ENCODE peak calls at places on chromosome 12, in nine cellular contexts. P is fibroblast of pulmonary artery, K is choroid plexus epithelial cell, V is ovary, H is mucosa of descending colon, W is IMR-90, Q is cardiac fibroblast, R is right atrium auricular region, T is prostate gland. C is an unnamed sample.
A peak's percentile ranks its signal among the peaks of the same experiment; 100 is the strongest.

GRCh38 chr12:56979628-56980027 is 22.2 kb upstream of the RDH16 start:
- DNase-seq in P (no peak), K (no peak), V (no peak), H (no peak), W (no peak), Q (no peak), R (no peak), T (no peak), C (no peak)

GRCh38 chr12:32292175-32292574 is 107.2 kb upstream of the FGD4 start:
- DNase-seq in P (no peak), K (no peak), V (no peak), H (no peak), W (no peak), Q (no peak), R (no peak), T (no peak), C (no peak)

GRCh38 chr12:119247007-119247719 is 68.4 kb downstream of the HSPB8 start:
- DNase-seq in P (no peak), K (no peak), V (no peak), H (no peak), W (no peak), Q (no peak), R (no peak), T (no peak), C (no peak)

GRCh38 chr12:1918081-1918874 is at the start of gene CACNA2D4:
- DNase-seq in P (no peak), K (no peak), V (no peak), H (no peak), W (no peak), Q (no peak), R (peak; percentile 49), T (no peak), C (no peak)

GRCh38 chr12:26185532-26186320 is 9.6 kb upstream of the SSPN start:
- DNase-seq in P (no peak), K (no peak), V (no peak), H (no peak), W (no peak), Q (no peak), R (no peak), T (no peak), C (no peak)

GRCh38 chr12:1643056-1643455 is 14.0 kb downstream of the WNT5B start:
- DNase-seq in P (no peak), K (no peak), V (no peak), H (no peak), W (no peak), Q (no peak), R (no peak), T (no peak), C (no peak)

GRCh38 chr12:44286336-44286735 is 450.5 kb downstream of the TMEM117 start:
- DNase-seq in P (peak; percentile 12), K (no peak), V (no peak), H (no peak), W (peak; percentile 35), Q (no peak), R (no peak), T (no peak), C (no peak)

GRCh38 chr12:2813573-2814185 is 1.2 kb downstream of the ITFG2 start:
- DNase-seq in P (peak; percentile 75), K (peak; percentile 85), V (no peak), H (no peak), W (peak; percentile 69), Q (peak; percentile 83), R (no peak), T (peak; percentile 36), C (no peak)

GRCh38 chr12:114479831-114480230 is 73.9 kb upstream of the TBX5 start:
- DNase-seq in P (no peak), K (no peak), V (no peak), H (no peak), W (no peak), Q (no peak), R (no peak), T (no peak), C (no peak)

GRCh38 chr12:65565601-65566560 is 258.4 kb upstream of the HMGA2 start:
- DNase-seq in P (peak; percentile 91), K (peak; percentile 97), V (no peak), H (no peak), W (peak; percentile 99), Q (peak; percentile 93), R (no peak), T (no peak), C (no peak)

GRCh38 chr12:108856428-108857157 is 790 bp downstream of the SSH1 start:
- DNase-seq in P (peak; percentile 80), K (peak; percentile 68), V (peak; percentile 57), H (peak; percentile 87), W (peak; percentile 87), Q (peak; percentile 71), R (peak; percentile 93), T (peak; percentile 59), C (peak; percentile 95)
- TF ChIP-seq CTCF in P (no peak), K (no peak), V (no peak), H (no peak), W (no peak), Q (no peak), R (no peak), T (no peak), C (no peak)

DNA sequence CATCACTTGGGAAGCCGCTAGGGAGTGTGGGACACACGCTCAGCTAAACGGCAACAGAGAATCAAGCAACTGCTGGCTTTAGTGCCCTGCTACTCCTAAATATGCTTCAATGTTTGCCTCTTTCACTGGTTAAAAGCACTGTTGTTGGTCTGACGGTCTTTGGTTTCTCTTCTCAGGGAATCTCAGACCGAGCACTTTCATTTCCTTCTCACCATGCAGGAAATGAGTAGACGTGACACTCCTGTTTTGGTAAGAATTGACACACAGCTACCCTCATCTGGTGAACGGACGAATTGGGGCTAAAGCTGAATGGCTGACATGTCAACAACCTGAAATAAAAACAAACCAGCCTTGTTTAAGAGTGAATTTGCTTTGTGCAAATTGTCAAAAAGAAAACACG is 57.5 kb upstream of the PIWIL1 start:
- DNase-seq in P (no peak), K (no peak), V (no peak), H (no peak), W (no peak), Q (no peak), R (no peak), T (no peak), C (no peak)
- H3K4me3 ChIP-seq in P (no peak overlapping the region), K (no peak overlapping the region), V (no peak overlapping the region), H (no peak overlapping the region), W (no peak overlapping the region), Q (no peak overlapping the region), R (no peak overlapping the region), T (no peak overlapping the region), C (no peak overlapping the region)

GRCh38 chr12:124509676-124510300 is 57.6 kb downstream of the NCOR2 start:
- DNase-seq in P (peak; percentile 87), K (peak; percentile 93), V (peak; percentile 74), H (no peak), W (peak; percentile 70), Q (peak; percentile 83), R (peak; percentile 90), T (peak; percentile 84), C (peak; percentile 93)

GRCh38 chr12:124507188-124508109 is 60.0 kb downstream of the NCOR2 start:
- DNase-seq in P (peak; percentile 72), K (peak; percentile 92), V (no peak), H (no peak), W (peak; percentile 69), Q (peak; percentile 72), R (no peak), T (no peak), C (no peak)

GRCh38 chr12:124509300-124509675 is 58.1 kb downstream of the NCOR2 start:
- DNase-seq in P (no peak), K (peak; percentile 58), V (no peak), H (no peak), W (no peak), Q (no peak), R (no peak), T (no peak), C (no peak)

GRCh38 chr12:124506832-124507153 is 60.6 kb downstream of the NCOR2 start:
- DNase-seq in P (no peak), K (no peak), V (no peak), H (no peak), W (no peak), Q (no peak), R (no peak), T (no peak), C (no peak)

DNA sequence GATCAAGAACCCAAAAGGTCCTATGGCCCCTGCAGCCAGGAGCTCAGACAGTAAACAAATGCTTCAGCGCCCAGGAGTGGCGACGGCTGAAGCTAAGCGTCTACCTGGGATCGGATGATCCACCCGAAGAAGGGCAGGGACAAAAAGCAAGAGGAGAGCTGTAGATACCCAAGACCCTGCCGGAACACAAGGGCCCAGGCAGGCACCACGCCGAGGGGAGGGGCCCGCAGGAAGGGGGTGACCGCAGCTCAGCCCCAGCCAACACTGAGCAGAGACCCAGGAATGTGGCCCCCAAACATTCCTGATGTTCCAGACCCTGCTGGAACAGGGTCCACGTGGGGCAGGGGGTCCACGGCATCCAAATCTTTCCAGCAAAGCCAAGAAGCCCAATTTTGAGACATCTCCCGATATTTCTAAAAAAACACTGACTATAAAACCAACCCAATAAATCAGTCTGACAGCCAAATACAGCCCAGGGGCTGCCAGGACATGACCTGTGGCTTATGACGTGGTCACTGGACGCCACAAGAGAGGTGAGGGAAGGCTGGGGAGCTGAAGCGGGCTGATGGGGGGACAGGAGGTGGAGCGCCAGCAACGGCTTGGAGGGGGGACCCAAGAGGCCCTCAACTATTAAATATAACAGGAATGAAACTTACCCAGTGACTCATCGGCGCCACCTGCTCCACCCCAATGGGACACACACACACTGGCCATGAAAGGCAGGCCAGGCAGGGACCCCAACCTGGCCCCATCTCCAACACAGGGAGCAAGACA is 58.9 kb downstream of the NCOR2 start:
- DNase-seq in P (no peak), K (peak; percentile 39), V (no peak), H (no peak), W (peak; percentile 27), Q (no peak), R (no peak), T (no peak), C (no peak)
- TF ChIP-seq CTCF in P (no peak), K (no peak), V (no peak), H (no peak), W (no peak), Q (no peak), R (no peak), T (no peak), C (no peak)

GRCh38 chr12:113465808-113466769 is 5.6 kb downstream of the LHX5 start:
- DNase-seq in P (no peak), K (no peak), V (no peak), H (no peak), W (no peak), Q (no peak), R (no peak), T (no peak), C (no peak)
- H3K4me3 ChIP-seq in P (no peak overlapping the region), K (no peak overlapping the region), V (no peak overlapping the region), H (no peak overlapping the region), W (no peak overlapping the region), Q (no peak overlapping the region), R (no peak overlapping the region), T (no peak overlapping the region), C (no peak overlapping the region)

GRCh38 chr12:24280085-24280842 is 330.8 kb upstream of the SOX5 start:
- DNase-seq in P (no peak), K (no peak), V (no peak), H (no peak), W (no peak), Q (no peak), R (no peak), T (no peak), C (no peak)

GRCh38 chr12:24278832-24279231 is 329.4 kb upstream of the SOX5 start:
- DNase-seq in P (no peak), K (no peak), V (no peak), H (no peak), W (no peak), Q (no peak), R (no peak), T (no peak), C (no peak)
- TF ChIP-seq CTCF in P (no peak), K (no peak), V (no peak), H (no peak), W (peak; percentile 6), Q (peak; percentile 9), R (peak; percentile 18), T (no peak), C (no peak)